ENCODE peak calls at places on chromosome 11, in six cellular contexts. X, I, U, F, O and H are unnamed samples.

GRCh38 chr11:36292311-36292722 is 3.1 kb upstream of the COMMD9 start:
- DNase-seq in F (peak; percentile 57), U (peak; percentile 81), O (no peak), X (peak; percentile 69), I (peak; percentile 42), H (peak; percentile 73)

GRCh38 chr11:112355726-112356125 is 95.1 kb upstream of the PLET1 start:
- DNase-seq in X (peak; percentile 27), U (peak; percentile 63), I (peak; percentile 28), F (peak; percentile 85), O (no peak), H (no peak)

GRCh38 chr11:30488304-30488998 is 97.7 kb downstream of the MPPED2 start:
- DNase-seq in I (no peak), F (no peak), X (no peak), O (no peak), U (no peak), H (no peak)

GRCh38 chr11:76663912-76664440 is 6.6 kb downstream of the LRRC32 start:
- DNase-seq in U (no peak), X (no peak), I (no peak), O (peak; percentile 23), F (peak; percentile 32), H (no peak)

GRCh38 chr11:43418197-43418596 is 59.5 kb downstream of the TTC17 start:
- DNase-seq in X (peak; percentile 9), F (no peak), O (no peak), I (no peak), U (no peak), H (no peak)

GRCh38 chr11:66845143-66845875 is 2.1 kb downstream of the RCE1 start:
- DNase-seq in I (no peak), O (no peak), U (no peak), X (no peak), F (no peak), H (no peak)

GRCh38 chr11:63866211-63866610 is 27.3 kb downstream of the MARK2 start:
- DNase-seq in X (peak; percentile 95), F (no peak), U (no peak), O (no peak), I (no peak), H (peak; percentile 84)

GRCh38 chr11:28526406-28526751 is 418.2 kb downstream of the METTL15 start:
- DNase-seq in F (no peak), O (no peak), X (no peak), I (peak; percentile 15), U (peak; percentile 4), H (no peak)

GRCh38 chr11:128695539-128696221 is 1.8 kb downstream of the FLI1 start:
- DNase-seq in F (peak; percentile 60), X (peak; percentile 66), I (no peak), U (no peak), O (no peak), H (peak; percentile 52)

GRCh38 chr11:134764966-134765365 is 352.9 kb upstream of the B3GAT1 start:
- DNase-seq in F (no peak), X (no peak), O (no peak), U (no peak), I (no peak), H (no peak)

GRCh38 chr11:8577791-8578581 is 16.0 kb downstream of the STK33 start:
- DNase-seq in U (no peak), X (no peak), O (no peak), I (no peak), F (no peak), H (no peak)

GRCh38 chr11:65416341-65417185 is 6.0 kb upstream of the NEAT1 start:
- DNase-seq in X (peak; percentile 93), O (peak; percentile 95), I (peak; percentile 88), U (peak; percentile 89), F (peak; percentile 98), H (peak; percentile 92)

GRCh38 chr11:99952816-99953215 is 734.3 kb upstream of the ARHGAP42 start:
- DNase-seq in U (no peak), O (no peak), X (no peak), I (no peak), F (no peak), H (no peak)

GRCh38 chr11:71215372-71215965 is 36.9 kb downstream of the SHANK2 start:
- DNase-seq in F (no peak), X (no peak), O (no peak), U (no peak), I (no peak), H (no peak)

GRCh38 chr11:26891501-26891900 is 102.4 kb upstream of the FIBIN start:
- DNase-seq in O (no peak), I (no peak), X (peak; percentile 32), F (no peak), U (no peak), H (no peak)

GRCh38 chr11:24588075-24588474 is 91.2 kb downstream of the LUZP2 start:
- DNase-seq in O (no peak), U (no peak), F (no peak), X (no peak), I (no peak), H (no peak)

GRCh38 chr11:70183483-70184176 is 19.5 kb upstream of the FADD start:
- DNase-seq in I (no peak), F (no peak), X (no peak), U (no peak), O (no peak), H (no peak)

GRCh38 chr11:131473510-131473909 is 103.1 kb downstream of the NTM start:
- DNase-seq in U (no peak), O (no peak), F (no peak), X (no peak), I (no peak), H (no peak)

GRCh38 chr11:17471501-17471900 is 5.1 kb downstream of the ABCC8 start:
- DNase-seq in F (no peak), U (no peak), X (peak; percentile 16), O (no peak), I (no peak), H (no peak)

GRCh38 chr11:59556883-59557205 is 45.5 kb downstream of the OR4D9 start:
- DNase-seq in U (peak; percentile 31), I (no peak), O (no peak), F (peak; percentile 63), X (peak; percentile 69), H (no peak)

GRCh38 chr11:74004694-74005615 is 3.9 kb downstream of the UCP3 start:
- DNase-seq in X (peak; percentile 58), I (peak; percentile 54), U (no peak), O (no peak), F (peak; percentile 56), H (no peak)

GRCh38 chr11:5040876-5041275 is 5.5 kb upstream of the OR52J3 start:
- DNase-seq in I (no peak), F (no peak), X (no peak), U (no peak), O (no peak), H (no peak)

GRCh38 chr11:13224324-13224723 is 53.3 kb upstream of the BMAL1 start:
- DNase-seq in I (no peak), O (no peak), F (no peak), X (no peak), U (no peak), H (no peak)
- TF ChIP-seq CTCF in I (no peak), O (no peak), F (no peak), X (no peak), U (no peak), H (no peak)

GRCh38 chr11:1567052-1567720 is 4.9 kb downstream of the DUSP8 start:
- DNase-seq in I (no peak), X (no peak), O (peak; percentile 67), F (no peak), U (no peak), H (no peak)

GRCh38 chr11:1567721-1568100 is 4.4 kb downstream of the DUSP8 start:
- DNase-seq in U (no peak), O (no peak), F (no peak), I (no peak), X (no peak), H (no peak)

GRCh38 chr11:1565904-1566247 is 6.2 kb downstream of the DUSP8 start:
- DNase-seq in X (no peak), U (no peak), I (no peak), F (no peak), O (no peak), H (no peak)

GRCh38 chr11:1565173-1565903 is 6.7 kb downstream of the DUSP8 start:
- DNase-seq in F (no peak), I (no peak), X (no peak), O (no peak), U (no peak), H (no peak)

GRCh38 chr11:1566381-1567051 is 5.6 kb downstream of the DUSP8 start:
- DNase-seq in O (no peak), X (no peak), U (no peak), F (no peak), I (no peak), H (no peak)
- TF ChIP-seq CTCF in O (no peak), X (peak; percentile 7), U (peak; percentile 45), F (peak; percentile 63), I (peak; percentile 51), H (peak; percentile 7)

GRCh38 chr11:72234920-72235319 is 9.1 kb downstream of the PHOX2A start:
- DNase-seq in I (no peak), F (no peak), X (no peak), U (no peak), O (no peak), H (peak; percentile 23)
- TF ChIP-seq CTCF in I (no peak), F (no peak), X (no peak), U (no peak), O (no peak), H (no peak)

GRCh38 chr11:46677991-46678740 is 22.3 kb downstream of the ARHGAP1 start:
- DNase-seq in X (no peak), I (no peak), F (peak; percentile 57), U (no peak), O (no peak), H (no peak)
- TF ChIP-seq CTCF in X (no peak), I (peak; percentile 34), F (peak; percentile 47), U (peak; percentile 8), O (no peak), H (no peak)

GRCh38 chr11:34404280-34404679 is 34.5 kb upstream of the CAT start:
- DNase-seq in X (no peak), I (no peak), F (no peak), U (no peak), O (no peak), H (no peak)

GRCh38 chr11:34408580-34409172 is 30.1 kb upstream of the CAT start:
- DNase-seq in X (no peak), U (no peak), I (no peak), F (no peak), O (no peak), H (no peak)

GRCh38 chr11:34407121-34407813 is 31.5 kb upstream of the CAT start:
- DNase-seq in O (no peak), X (no peak), I (no peak), F (no peak), U (no peak), H (no peak)

GRCh38 chr11:34405079-34405858 is 33.5 kb upstream of the CAT start:
- DNase-seq in O (no peak), X (peak; percentile 57), U (no peak), I (no peak), F (no peak), H (no peak)

GRCh38 chr11:34406413-34406812 is 32.3 kb upstream of the CAT start:
- DNase-seq in F (no peak), O (no peak), U (no peak), I (no peak), X (no peak), H (no peak)
- TF ChIP-seq CTCF in F (no peak), O (no peak), U (no peak), I (no peak), X (no peak), H (no peak)